ENCODE peak calls at places on chromosomes 6 and 20, in eight cellular contexts. I is colonic mucosa; L is stimulated activated CD8-positive, alpha-beta memory T cell treated with anti-CD3 and anti-CD28 coated beads, Interleukin-7, amount 100 ng/mL, for 1 hour; O is ELF-1; E is GM03348; Y is MG63; P is fibroblast of mammary gland; Q is GM12865. X is an unnamed sample.

GRCh38 chr20:10508468-10509251 is 73.6 kb downstream of the SLX4IP start:
- DNase-seq in I (no peak), L (no peak), O (peak; percentile 62), E (peak; percentile 43), Y (peak; percentile 16), P (peak; percentile 89), Q (no peak), X (peak; percentile 54)

GRCh38 chr6:158457616-158458278 is 102.1 kb upstream of the TMEM181 start:
- DNase-seq in I (no peak), L (no peak), O (no peak), E (no peak), Y (no peak), P (peak; percentile 48), Q (no peak), X (no peak)

GRCh38 chr6:75301537-75301936 is 16.9 kb upstream of the TMEM30A start:
- DNase-seq in I (no peak), L (no peak), O (no peak), E (no peak), Y (no peak), P (no peak), Q (no peak), X (no peak)

GRCh38 chr20:37856932-37857660 is 45.8 kb upstream of the VSTM2L start:
- DNase-seq in I (no peak), L (no peak), O (peak; percentile 71), E (peak; percentile 68), Y (no peak), P (peak; percentile 95), Q (peak; percentile 28), X (peak; percentile 78)

GRCh38 chr20:46468508-46468907 is 44.9 kb downstream of the ZNF334 start:
- DNase-seq in I (no peak), L (no peak), O (no peak), E (no peak), Y (no peak), P (no peak), Q (no peak), X (no peak)

GRCh38 chr20:59149678-59150504 is 13.7 kb upstream of the ZNF831 start:
- DNase-seq in I (no peak), L (peak; percentile 45), O (peak; percentile 83), E (no peak), Y (no peak), P (no peak), Q (peak; percentile 28), X (no peak)

GRCh38 chr6:43740961-43741764 is 28.8 kb upstream of the VEGFA start:
- DNase-seq in I (no peak), L (no peak), O (no peak), E (no peak), Y (no peak), P (no peak), Q (no peak), X (no peak)

GRCh38 chr6:163349001-163349680 is 65.4 kb upstream of the QKI start:
- DNase-seq in I (no peak), L (no peak), O (no peak), E (no peak), Y (peak; percentile 43), P (no peak), Q (no peak), X (no peak)

GRCh38 chr6:72665599-72665998 is 43.7 kb downstream of the KCNQ5 start:
- DNase-seq in I (no peak), L (no peak), O (no peak), E (no peak), Y (no peak), P (no peak), Q (no peak), X (no peak)

GRCh38 chr6:41066867-41067304 is 5.3 kb downstream of the OARD1 start:
- DNase-seq in I (peak; percentile 88), L (no peak), O (peak; percentile 70), E (peak; percentile 59), Y (peak; percentile 21), P (peak; percentile 84), Q (peak; percentile 82), X (peak; percentile 34)

X was measured in hepatic stellate cell.